ENCODE peak calls at places on chromosomes 1 and 21, in eight cellular contexts. G is mesothelial cell of epicardium; C is activated CD4-positive, alpha-beta T cell treated with anti-CD3 and anti-CD28 coated beads for 24 hours; E is NCI-H1417 treated with DMSO at 0.1 percent for 48 hours; Y is stimulated activated CD8-positive, alpha-beta memory T cell treated with anti-CD3 and anti-CD28 coated beads, Interleukin-15, amount 100 ng/mL, for 4 hours; L is cardiac muscle cell; M is naive thymus-derived CD8-positive, alpha-beta T cell; F is HEK293T. I is an unnamed sample.
A peak's percentile ranks its signal among the peaks of the same experiment; 100 is the strongest.

GRCh38 chr1:46735708-46736324 is 16.9 kb upstream of the EFCAB14 start:
- DNase-seq in G (no peak), C (no peak), E (no peak), Y (no peak), L (peak; percentile 81), M (no peak), F (peak; percentile 56), I (peak; percentile 49)

GRCh38 chr21:29384608-29385359 is 86.1 kb downstream of the BACH1 start:
- DNase-seq in G (no peak), C (no peak), E (no peak), Y (no peak), L (no peak), M (no peak), F (no peak), I (no peak)

GRCh38 chr1:14934867-14935266 is 218.7 kb upstream of the TMEM51 start:
- DNase-seq in G (no peak), C (no peak), E (no peak), Y (no peak), L (no peak), M (no peak), F (no peak), I (no peak)

GRCh38 chr1:168609133-168609715 is 32.8 kb downstream of the XCL1 start:
- DNase-seq in G (no peak), C (no peak), E (no peak), Y (no peak), L (peak; percentile 79), M (no peak), F (no peak), I (no peak)

GRCh38 chr1:230317823-230318819 is 108.0 kb downstream of the PGBD5 start:
- DNase-seq in G (no peak), C (no peak), E (no peak), Y (no peak), L (peak; percentile 58), M (no peak), F (no peak), I (no peak)

GRCh38 chr1:11641776-11642305 is 12.4 kb downstream of the FBXO2 start:
- DNase-seq in G (no peak), C (no peak), E (no peak), Y (no peak), L (no peak), M (no peak), F (no peak), I (no peak)

GRCh38 chr21:35179990-35180557 is 131.0 kb upstream of the RUNX1 start:
- DNase-seq in G (no peak), C (no peak), E (no peak), Y (no peak), L (peak; percentile 63), M (no peak), F (no peak), I (no peak)

GRCh38 chr1:206010101-206010500 is 6.9 kb upstream of the RAB7B start:
- DNase-seq in G (no peak), C (no peak), E (no peak), Y (no peak), L (no peak), M (no peak), F (no peak), I (no peak)

GRCh38 chr1:19918057-19918456 is 5.4 kb downstream of the PLA2G2E start:
- DNase-seq in G (peak; percentile 75), C (peak; percentile 81), E (no peak), Y (peak; percentile 53), L (peak; percentile 91), M (peak; percentile 64), F (peak; percentile 84), I (peak; percentile 79)

GRCh38 chr1:29504709-29505410 is 268.5 kb downstream of the PTPRU start:
- DNase-seq in G (no peak), C (no peak), E (no peak), Y (no peak), L (no peak), M (no peak), F (no peak), I (no peak)

GRCh38 chr1:171610385-171610784 is 11.7 kb upstream of the MYOCOS start:
- DNase-seq in G (no peak), C (no peak), E (no peak), Y (no peak), L (peak; percentile 42), M (no peak), F (no peak), I (no peak)

GRCh38 chr1:113036639-113037321 is 36.2 kb upstream of the LRIG2 start:
- DNase-seq in G (no peak), C (no peak), E (no peak), Y (no peak), L (no peak), M (no peak), F (no peak), I (no peak)

GRCh38 chr1:222918746-222919477 is 104.1 kb downstream of the DISP1 start:
- DNase-seq in G (no peak), C (no peak), E (no peak), Y (no peak), L (no peak), M (no peak), F (no peak), I (no peak)

GRCh38 chr1:153705484-153705883 is 22.4 kb upstream of the INTS3 start:
- DNase-seq in G (no peak), C (no peak), E (no peak), Y (no peak), L (no peak), M (no peak), F (no peak), I (no peak)

GRCh38 chr1:77467196-77467595 is 185.4 kb downstream of the AK5 start:
- DNase-seq in G (no peak), C (no peak), E (no peak), Y (no peak), L (no peak), M (no peak), F (no peak), I (no peak)

GRCh38 chr1:75908717-75909152 is 23.5 kb downstream of the ASB17 start:
- DNase-seq in G (no peak), C (no peak), E (no peak), Y (no peak), L (peak; percentile 65), M (no peak), F (peak; percentile 43), I (no peak)

GRCh38 chr1:154609398-154610380 is 1.7 kb upstream of the ADAR start:
- DNase-seq in G (no peak), C (peak; percentile 35), E (no peak), Y (peak; percentile 34), L (no peak), M (peak; percentile 16), F (no peak), I (no peak)

GRCh38 chr1:201944639-201945038 is 1.7 kb downstream of the LMOD1 start:
- DNase-seq in G (no peak), C (no peak), E (no peak), Y (no peak), L (no peak), M (no peak), F (no peak), I (no peak)

GRCh38 chr21:32868631-32869454 is 97.3 kb upstream of the PAXBP1 start:
- DNase-seq in G (no peak), C (no peak), E (no peak), Y (no peak), L (no peak), M (no peak), F (no peak), I (no peak)

GRCh38 chr1:156368157-156368658 is 803 bp upstream of the RHBG start:
- DNase-seq in G (no peak), C (no peak), E (no peak), Y (no peak), L (no peak), M (no peak), F (no peak), I (no peak)

GRCh38 chr1:181083842-181084605 is 4.5 kb upstream of the IER5 start:
- DNase-seq in G (no peak), C (no peak), E (peak; percentile 68), Y (no peak), L (peak; percentile 77), M (no peak), F (peak; percentile 68), I (no peak)

GRCh38 chr1:2999571-2999970 is 21.7 kb upstream of the ACTRT2 start:
- DNase-seq in G (peak; percentile 10), C (no peak), E (no peak), Y (no peak), L (no peak), M (no peak), F (no peak), I (no peak)

GRCh38 chr1:47725000-47725731 is 272.0 kb downstream of the TRABD2B start:
- DNase-seq in G (no peak), C (no peak), E (no peak), Y (no peak), L (no peak), M (no peak), F (no peak), I (peak; percentile 66)

GRCh38 chr1:228340686-228341449 is 65.8 kb downstream of the TRIM11 start:
- DNase-seq in G (peak; percentile 16), C (no peak), E (no peak), Y (no peak), L (peak; percentile 11), M (no peak), F (no peak), I (no peak)

GRCh38 chr1:215710340-215710971 is 143.4 kb downstream of the KCTD3 start:
- DNase-seq in G (no peak), C (no peak), E (no peak), Y (no peak), L (peak; percentile 58), M (no peak), F (peak; percentile 66), I (no peak)

GRCh38 chr1:110203021-110203661 is 7.0 kb upstream of the KCNC4 start:
- DNase-seq in G (no peak), C (peak; percentile 49), E (no peak), Y (peak; percentile 43), L (peak; percentile 80), M (peak; percentile 35), F (peak; percentile 75), I (peak; percentile 64)

GRCh38 chr21:16514316-16514715 is 784.5 kb downstream of the USP25 start:
- DNase-seq in G (no peak), C (no peak), E (no peak), Y (no peak), L (no peak), M (no peak), F (no peak), I (no peak)